ENCODE peak calls at places on chromosome 9, in eight cellular contexts. J is astrocyte of the spinal cord, E is HepG2, T is tibial nerve, U is uterus, R is fibroblast of mammary gland, F is GM06990, Y is colonic mucosa. Q is an unnamed sample.

GRCh38 chr9:97666907-97667686 is 30.0 kb downstream of the XPA start:
- DNase-seq in J (no peak), E (no peak), T (no peak), U (no peak), R (no peak), F (no peak), Y (no peak), Q (no peak)

GRCh38 chr9:138117101-138117750 is 239.6 kb downstream of the CACNA1B start:
- DNase-seq in J (no peak), E (no peak), T (no peak), U (no peak), R (no peak), F (no peak), Y (no peak), Q (no peak)

GRCh38 chr9:128103589-128103962 is 24.0 kb downstream of the PTGES2 start:
- DNase-seq in J (no peak), E (peak; percentile 41), T (no peak), U (no peak), R (no peak), F (no peak), Y (no peak), Q (no peak)

GRCh38 chr9:98967680-98968079 is 24.0 kb downstream of the COL15A1 start:
- DNase-seq in J (no peak), E (no peak), T (no peak), U (no peak), R (no peak), F (no peak), Y (no peak), Q (no peak)

GRCh38 chr9:127087836-127088235 is 34.6 kb downstream of the ANGPTL2 start:
- DNase-seq in J (no peak), E (no peak), T (no peak), U (peak; percentile 8), R (no peak), F (no peak), Y (no peak), Q (no peak)

GRCh38 chr9:113309204-113309813 is 6.1 kb upstream of the RNF183 start:
- DNase-seq in J (peak; percentile 49), E (peak; percentile 53), T (no peak), U (no peak), R (peak; percentile 57), F (no peak), Y (peak; percentile 58), Q (peak; percentile 73)

GRCh38 chr9:96064838-96065481 is 189.5 kb downstream of the ERCC6L2 start:
- DNase-seq in J (no peak), E (no peak), T (no peak), U (no peak), R (no peak), F (no peak), Y (no peak), Q (no peak)

GRCh38 chr9:116060631-116061030 is 93.0 kb upstream of the PAPPA start:
- DNase-seq in J (no peak), E (no peak), T (no peak), U (no peak), R (no peak), F (no peak), Y (no peak), Q (no peak)

GRCh38 chr9:98523231-98523901 is 185.4 kb downstream of the GABBR2 start:
- DNase-seq in J (peak; percentile 10), E (no peak), T (no peak), U (no peak), R (peak; percentile 74), F (no peak), Y (no peak), Q (peak; percentile 26)

GRCh38 chr9:106921341-106921899 is 58.5 kb downstream of the ZNF462 start:
- DNase-seq in J (peak; percentile 80), E (peak; percentile 8), T (no peak), U (peak; percentile 66), R (peak; percentile 77), F (no peak), Y (peak; percentile 47), Q (peak; percentile 89)

GRCh38 chr9:99677281-99677680 is 144.4 kb upstream of the NR4A3 start:
- DNase-seq in J (peak; percentile 50), E (no peak), T (no peak), U (no peak), R (peak; percentile 30), F (no peak), Y (no peak), Q (no peak)

GRCh38 chr9:124757589-124757988 is 13.5 kb downstream of the NR6A1 start:
- DNase-seq in J (no peak), E (no peak), T (no peak), U (no peak), R (no peak), F (no peak), Y (no peak), Q (no peak)
- H3K4me3 ChIP-seq in J (no peak overlapping the region), E (no peak overlapping the region), T (no peak overlapping the region), U (no peak overlapping the region), R (no peak overlapping the region), F (no peak overlapping the region), Y (no peak overlapping the region), Q (no peak overlapping the region)

DNA sequence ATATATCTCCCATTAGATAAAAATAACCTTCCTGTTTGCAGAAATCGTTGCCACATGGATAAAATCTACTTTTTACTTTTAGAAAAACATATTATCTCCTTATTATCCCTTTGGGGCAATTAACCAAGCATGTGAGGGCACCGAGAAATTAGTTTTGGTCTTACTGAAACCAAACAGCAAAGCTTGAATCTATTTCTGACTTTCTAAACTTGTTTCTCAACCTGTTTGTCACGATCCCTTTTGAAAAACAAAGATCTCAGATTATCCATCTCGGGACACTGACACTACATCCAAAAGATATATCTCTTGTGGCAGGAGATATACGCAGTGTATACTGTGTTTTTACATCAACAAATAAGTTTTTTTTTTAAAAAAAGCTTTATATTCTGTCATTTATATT is 2.3 kb downstream of the TUT7 start:
- DNase-seq in J (no peak), E (no peak), T (no peak), U (no peak), R (no peak), F (no peak), Y (no peak), Q (no peak)
- H3K4me3 ChIP-seq in J (peak overlapping the region; percentile 98), E (peak overlapping the region; percentile 96), T (no peak overlapping the region), U (no peak overlapping the region), R (peak overlapping the region; percentile 98), F (peak overlapping the region; percentile 75), Y (no peak overlapping the region), Q (peak overlapping the region; percentile 96)

DNA sequence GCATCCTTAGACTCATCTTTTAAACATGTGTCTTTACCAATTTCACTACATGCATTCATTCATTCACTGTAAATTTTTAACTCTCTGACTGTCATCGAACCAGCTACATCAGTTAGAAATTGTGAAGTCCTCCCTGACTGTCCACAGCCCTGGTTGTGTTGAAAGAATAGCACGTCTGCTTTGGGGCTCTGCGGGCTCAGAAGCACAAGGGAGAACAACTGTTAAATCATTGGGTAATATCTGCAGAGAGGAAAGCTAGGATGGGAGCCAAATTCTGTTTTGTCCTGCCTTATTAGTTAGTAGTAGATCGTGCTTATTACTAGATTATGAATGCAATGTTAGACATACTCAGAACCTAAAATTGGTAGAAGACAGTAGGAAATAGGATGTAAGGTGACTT is 26.3 kb upstream of the FAM120AOS start:
- DNase-seq in J (no peak), E (no peak), T (no peak), U (no peak), R (peak; percentile 78), F (no peak), Y (no peak), Q (peak; percentile 47)
- H3K4me3 ChIP-seq in J (no peak overlapping the region), E (no peak overlapping the region), T (no peak overlapping the region), U (no peak overlapping the region), R (no peak overlapping the region), F (no peak overlapping the region), Y (no peak overlapping the region), Q (no peak overlapping the region)

GRCh38 chr9:72949918-72950325 is 2.9 kb downstream of the ALDH1A1 start:
- DNase-seq in J (no peak), E (no peak), T (no peak), U (no peak), R (no peak), F (no peak), Y (no peak), Q (no peak)

GRCh38 chr9:72952914-72953313 is at the start of gene ALDH1A1:
- DNase-seq in J (no peak), E (peak; percentile 68), T (no peak), U (peak; percentile 25), R (peak; percentile 16), F (no peak), Y (peak; percentile 63), Q (peak; percentile 20)

GRCh38 chr9:72951043-72951442 is 1.8 kb downstream of the ALDH1A1 start:
- DNase-seq in J (no peak), E (peak; percentile 24), T (no peak), U (no peak), R (no peak), F (no peak), Y (no peak), Q (no peak)

GRCh38 chr9:72952394-72952720 is 496 bp downstream of the ALDH1A1 start:
- DNase-seq in J (no peak), E (no peak), T (no peak), U (no peak), R (no peak), F (no peak), Y (no peak), Q (no peak)

DNA sequence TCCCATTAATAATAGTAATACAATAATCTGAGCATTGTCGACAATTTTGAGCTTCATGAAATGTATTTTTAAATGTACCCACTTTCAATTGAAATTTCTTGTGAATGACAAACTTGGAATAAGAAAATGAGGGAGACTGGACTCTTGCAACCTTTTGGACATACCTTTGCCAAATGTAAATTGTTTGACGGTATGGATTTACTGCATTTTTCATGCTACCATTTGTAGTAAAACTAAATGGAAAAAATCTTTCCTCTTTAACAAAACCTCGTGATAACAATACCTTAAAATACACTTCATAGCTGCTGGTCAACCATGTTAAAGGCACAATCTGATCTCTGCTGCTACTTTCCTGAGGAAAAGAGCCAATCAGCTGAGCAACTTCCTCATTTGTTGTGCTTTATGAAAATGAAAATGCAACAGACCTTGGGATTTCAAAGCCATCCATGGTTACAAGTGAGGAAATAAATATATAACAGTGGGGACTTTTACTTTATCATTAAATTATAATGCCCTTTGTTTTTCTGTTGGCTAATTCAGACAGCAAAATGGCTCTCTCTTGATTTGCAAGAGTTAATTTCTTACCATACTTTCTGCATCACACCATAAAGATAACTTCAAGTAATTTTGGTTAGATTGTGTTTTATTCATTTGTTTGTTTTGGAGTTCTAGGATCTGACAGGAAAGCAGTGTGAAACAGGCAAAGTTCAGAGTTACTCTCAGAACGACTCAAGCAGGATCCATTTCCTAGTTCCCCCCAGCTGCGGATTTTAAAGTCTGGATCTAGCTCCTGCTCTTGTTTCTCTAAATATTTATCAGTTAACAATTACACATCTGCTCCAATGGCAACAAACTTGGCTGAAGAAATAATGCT is 1.1 kb downstream of the ALDH1A1 start:
- DNase-seq in J (no peak), E (no peak), T (no peak), U (no peak), R (no peak), F (no peak), Y (peak; percentile 33), Q (no peak)
- H3K4me3 ChIP-seq in J (no peak overlapping the region), E (peak overlapping the region; percentile 63), T (peak overlapping the region; percentile 20), U (peak overlapping the region; percentile 38), R (no peak overlapping the region), F (no peak overlapping the region), Y (peak overlapping the region; percentile 22), Q (no peak overlapping the region)

DNA sequence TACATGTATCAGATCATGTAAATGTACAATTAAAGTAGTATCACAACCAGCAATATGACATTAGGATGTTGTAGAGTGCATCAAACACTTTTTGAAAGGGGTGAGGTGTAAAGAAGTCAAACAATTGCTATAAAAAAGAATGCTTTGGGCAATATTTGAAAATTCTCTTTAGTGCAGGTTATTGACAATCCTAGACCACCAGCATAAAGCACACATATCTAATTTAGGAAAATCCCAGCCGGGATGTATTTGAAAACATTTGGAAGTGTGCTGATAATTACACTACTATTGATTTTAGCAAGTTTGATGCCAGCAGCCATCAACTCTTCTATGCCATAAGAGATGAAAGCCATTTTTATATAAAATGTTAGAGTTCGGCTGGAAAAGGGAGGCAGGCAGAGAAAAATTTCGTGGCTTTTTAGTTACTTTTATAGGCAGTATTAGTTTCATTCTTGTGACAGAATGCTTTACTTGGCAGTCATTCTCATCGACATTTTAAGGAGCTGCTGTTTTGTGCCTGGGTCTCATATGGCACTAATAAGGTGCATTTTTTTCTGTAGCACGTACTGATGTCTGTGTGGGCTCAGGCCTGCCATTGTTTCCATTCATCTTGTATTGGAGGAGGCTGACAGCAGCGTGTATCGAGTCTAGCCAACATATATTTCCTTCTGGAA is 285.7 kb downstream of the AOPEP start:
- DNase-seq in J (no peak), E (no peak), T (no peak), U (no peak), R (no peak), F (no peak), Y (no peak), Q (peak; percentile 44)
- H3K4me3 ChIP-seq in J (no peak overlapping the region), E (no peak overlapping the region), T (no peak overlapping the region), U (peak overlapping the region; percentile 6), R (no peak overlapping the region), F (no peak overlapping the region), Y (no peak overlapping the region), Q (no peak overlapping the region)